ENCODE peak calls at places on chromosome 6, in seven cellular contexts. P is HTR-8/SVneo; B is fibroblast of the aortic adventitia; R is Kasumi-1; W is activated T-cell treated with anti-CD3 and anti-CD28 coated beads for 1 hour; T is effector memory CD4-positive, alpha-beta T cell; Z is HCT116. N is an unnamed sample.

GRCh38 chr6:18021166-18021850 is 33.9 kb upstream of the KIF13A start:
- DNase-seq in R (no peak), W (no peak), Z (no peak), B (no peak), P (no peak), T (no peak), N (no peak)

GRCh38 chr6:10256113-10256690 is 158.7 kb downstream of the TFAP2A start:
- DNase-seq in W (no peak), P (no peak), Z (peak), R (no peak), B (peak), T (no peak), N (peak)

GRCh38 chr6:41846666-41847237 is 48.4 kb downstream of the USP49 start:
- DNase-seq in R (peak), T (peak), W (peak), Z (peak), P (peak), B (peak), N (peak)

GRCh38 chr6:21565431-21565830 is 28.1 kb upstream of the SOX4 start:
- DNase-seq in R (no peak), T (no peak), B (no peak), P (no peak), Z (no peak), W (no peak), N (no peak)

GRCh38 chr6:83514877-83515466 is 2.6 kb downstream of the PRSS35 start:
- DNase-seq in B (peak), W (no peak), R (peak), Z (peak), T (no peak), P (peak), N (peak)

GRCh38 chr6:75934643-75935472 is 137.6 kb downstream of the IMPG1 start:
- DNase-seq in R (peak), P (peak), T (no peak), B (peak), W (no peak), Z (peak), N (peak)

GRCh38 chr6:123529843-123530242 is 106.9 kb downstream of the TRDN start:
- DNase-seq in R (no peak), P (no peak), B (peak), W (no peak), Z (no peak), T (no peak), N (peak)

GRCh38 chr6:27280064-27280539 is 32.0 kb downstream of the POM121L2 start:
- DNase-seq in W (no peak), T (no peak), B (peak), Z (peak), R (peak), P (peak), N (peak)

GRCh38 chr6:34929241-34929978 is 40.4 kb downstream of the ANKS1A start:
- DNase-seq in R (no peak), B (no peak), W (no peak), Z (no peak), T (no peak), P (no peak), N (no peak)

GRCh38 chr6:160462551-160463109 is 114.5 kb downstream of the SLC22A3 start:
- DNase-seq in W (no peak), B (peak), T (peak), P (peak), R (peak), Z (no peak), N (no peak)

GRCh38 chr6:74100719-74101287 is 404.8 kb downstream of the CD109 start:
- DNase-seq in W (no peak), T (no peak), B (peak), R (no peak), Z (no peak), P (no peak), N (no peak)

GRCh38 chr6:18634912-18635311 is 247.8 kb downstream of the RNF144B start:
- DNase-seq in P (no peak), Z (no peak), T (no peak), W (no peak), R (no peak), B (no peak), N (no peak)

GRCh38 chr6:43840490-43841218 is 70.6 kb downstream of the VEGFA start:
- DNase-seq in P (no peak), B (peak), T (no peak), Z (no peak), W (no peak), R (no peak), N (no peak)

GRCh38 chr6:73580247-73581149 is 59.7 kb upstream of the EEF1A1 start:
- DNase-seq in P (peak), Z (peak), W (peak), B (peak), R (peak), T (peak), N (peak)

GRCh38 chr6:2938632-2939083 is 32.7 kb downstream of the SERPINB6 start:
- DNase-seq in W (no peak), T (no peak), R (peak), Z (peak), B (no peak), P (no peak), N (no peak)

GRCh38 chr6:24574809-24575208 is 71.2 kb downstream of the KIAA0319 start:
- DNase-seq in B (no peak), P (peak), W (no peak), Z (no peak), T (no peak), R (no peak), N (no peak)

GRCh38 chr6:86961432-86962200 is 24.3 kb downstream of the HTR1E start:
- DNase-seq in T (no peak), P (no peak), R (no peak), W (no peak), B (no peak), Z (no peak), N (no peak)

GRCh38 chr6:95279641-95280040 is 297.7 kb upstream of the MANEA start:
- DNase-seq in P (no peak), W (no peak), Z (no peak), B (no peak), R (no peak), T (no peak), N (no peak)

GRCh38 chr6:144646066-144646800 is 361.1 kb downstream of the UTRN start:
- DNase-seq in T (no peak), W (no peak), P (no peak), R (no peak), Z (no peak), B (no peak), N (no peak)

GRCh38 chr6:144063246-144063743 is 32.1 kb downstream of the SF3B5 start:
- DNase-seq in T (no peak), W (no peak), B (no peak), Z (no peak), R (no peak), P (no peak), N (peak)

GRCh38 chr6:39328066-39328465 is 5.6 kb upstream of the KCNK16 start:
- DNase-seq in R (no peak), B (no peak), Z (no peak), T (no peak), P (no peak), W (no peak), N (no peak)

GRCh38 chr6:125415921-125416320 is 114.2 kb upstream of the HDDC2 start:
- DNase-seq in W (no peak), B (peak), P (no peak), Z (no peak), R (no peak), T (no peak), N (no peak)

GRCh38 chr6:106973841-106974336 is 640 bp downstream of the CD24 start:
- DNase-seq in T (no peak), Z (no peak), B (no peak), R (no peak), W (no peak), P (peak), N (no peak)

N was measured in erythroblast.